ENCODE peak calls at places on chromosome 19, in seven cellular contexts. D, R, K, Y, W, U and H are unnamed samples. For H3K27me3, the result is how much of the 10 kb centered on the place peaks cover.

GRCh38 chr19:6663236-6664187 is 6.4 kb downstream of the TNFSF14 start:
- DNase-seq in D (no peak), R (peak), K (peak), U (no peak), W (no peak), Y (no peak), H (no peak)

GRCh38 chr19:32800757-32801156 is 68.8 kb downstream of the SLC7A9 start:
- DNase-seq in R (no peak), U (no peak), D (no peak), Y (no peak), K (no peak), W (no peak), H (no peak)

GRCh38 chr19:825897-826640 is 1.6 kb upstream of the AZU1 start:
- DNase-seq in D (no peak), W (no peak), K (no peak), Y (no peak), R (no peak), U (no peak), H (no peak)

GRCh38 chr19:33819875-33820781 is 23.5 kb downstream of the KCTD15 start:
- DNase-seq in D (peak), Y (peak), K (peak), W (peak), R (peak), U (no peak), H (peak)

GRCh38 chr19:29798783-29799182 is 13.0 kb upstream of the CCNE1 start:
- DNase-seq in D (no peak), Y (no peak), U (no peak), R (no peak), W (no peak), K (no peak), H (no peak)

GRCh38 chr19:43763473-43763939 is 8.7 kb upstream of the SMG9 start:
- DNase-seq in Y (no peak), U (no peak), K (no peak), D (no peak), R (no peak), W (no peak), H (no peak)

GRCh38 chr19:28523619-28524018 is 689.3 kb downstream of the UQCRFS1 start:
- DNase-seq in W (no peak), U (no peak), Y (no peak), R (no peak), K (no peak), D (no peak), H (no peak)

GRCh38 chr19:38469151-38469550 is 35.7 kb downstream of the RYR1 start:
- DNase-seq in Y (no peak), W (no peak), R (no peak), D (no peak), K (no peak), U (no peak), H (no peak)

GRCh38 chr19:35816262-35816661 is 3.6 kb upstream of the PRODH2 start:
- DNase-seq in K (no peak), Y (no peak), U (no peak), W (no peak), D (no peak), R (no peak), H (no peak)

GRCh38 chr19:56119585-56119978 is 1.5 kb downstream of the ZNF787 start:
- DNase-seq in Y (peak), K (no peak), U (no peak), D (no peak), R (peak), W (no peak), H (no peak)

GRCh38 chr19:5074418-5074817 is 105.5 kb downstream of the KDM4B start:
- DNase-seq in K (no peak), Y (no peak), W (no peak), U (no peak), R (no peak), D (no peak), H (no peak)

GRCh38 chr19:4089400-4089908 is 22.8 kb upstream of the ZBTB7A start:
- DNase-seq in U (no peak), Y (peak), R (no peak), D (no peak), W (no peak), K (peak), H (no peak)

GRCh38 chr19:39413269-39413902 is 917 bp downstream of the PLEKHG2 start:
- DNase-seq in R (no peak), Y (peak), U (no peak), D (no peak), K (no peak), W (no peak), H (no peak)

GRCh38 chr19:682678-683320 is 6.6 kb downstream of the FSTL3 start:
- DNase-seq in U (no peak), D (no peak), R (no peak), Y (no peak), K (no peak), W (no peak), H (no peak)

GRCh38 chr19:34088292-34088691 is 84.0 kb upstream of the LSM14A start:
- DNase-seq in R (no peak), K (no peak), Y (no peak), W (no peak), U (no peak), D (no peak), H (no peak)

GRCh38 chr19:52171321-52172169 is at the start of gene ZNF836:
- DNase-seq in W (no peak), K (peak), D (peak), Y (peak), R (peak), U (no peak), H (peak)

GRCh38 chr19:4911314-4911713 is 2.0 kb downstream of the UHRF1 start:
- DNase-seq in W (no peak), K (no peak), Y (no peak), D (no peak), U (no peak), R (no peak), H (no peak)

GRCh38 chr19:51687791-51688664 is 5.1 kb upstream of the SPACA6 start:
- DNase-seq in Y (peak), W (no peak), U (no peak), R (peak), K (no peak), D (peak), H (peak)

GRCh38 chr19:55092423-55093318 is 17.0 kb downstream of the EPS8L1 start:
- DNase-seq in R (no peak), K (no peak), D (no peak), U (no peak), Y (no peak), W (no peak), H (no peak)

GRCh38 chr19:21210037-21210621 is 68.3 kb downstream of the ZNF431 start:
- DNase-seq in W (no peak), R (no peak), U (no peak), Y (no peak), K (no peak), D (no peak), H (no peak)

GRCh38 chr19:46809534-46810272 is 21.3 kb upstream of the SLC1A5 start:
- DNase-seq in U (no peak), R (no peak), W (no peak), D (no peak), Y (no peak), K (no peak), H (no peak)

DNA sequence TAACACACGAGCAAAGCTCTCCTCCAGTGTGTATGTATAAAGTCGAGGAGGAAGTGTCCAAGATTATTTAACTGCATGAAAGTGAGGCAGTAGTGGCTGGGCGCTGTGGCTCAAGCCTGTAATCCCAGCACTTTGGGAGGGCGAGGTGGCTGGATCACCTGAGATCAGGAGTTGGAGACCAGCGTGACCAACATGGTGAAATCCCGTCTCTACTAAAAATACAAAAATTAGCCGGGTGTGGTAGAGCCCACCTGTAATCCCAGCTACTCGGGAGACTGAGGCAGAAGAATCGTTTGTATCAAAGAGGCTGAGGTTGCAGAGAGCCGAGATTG is 1.2 kb upstream of the ZNF20 start:
- DNase-seq in U (no peak), D (no peak), K (no peak), Y (no peak), W (no peak), R (no peak), H (no peak)
- TF ChIP-seq CTCF in U (no peak), D (no peak), K (peak), Y (no peak), W (no peak), R (no peak), H (no peak)

GRCh38 chr19:40776966-40777794 is 867 bp upstream of the RAB4B start:
- DNase-seq in K (peak), W (peak), D (peak), Y (peak), U (peak), R (peak), H (peak)

GRCh38 chr19:40774916-40775631 is at the start of gene MIA:
- DNase-seq in K (no peak), Y (no peak), D (no peak), R (peak), W (no peak), U (no peak), H (no peak)

GRCh38 chr19:40775632-40776022 is 306 bp downstream of the MIA start:
- DNase-seq in Y (no peak), R (peak), W (no peak), D (no peak), K (no peak), U (no peak), H (no peak)

GRCh38 chr19:40777795-40778044 is 327 bp upstream of the RAB4B start:
- DNase-seq in W (no peak), R (no peak), Y (no peak), K (no peak), U (no peak), D (no peak), H (no peak)

GRCh38 chr19:40776364-40776763 is 1.0 kb downstream of the MIA start:
- DNase-seq in U (no peak), Y (no peak), K (no peak), W (no peak), D (no peak), R (no peak), H (no peak)
- H3K4me3 ChIP-seq in U (no peak), Y (no peak), K (no peak), W (no peak), D (peak), R (no peak), H (no peak)

DNA sequence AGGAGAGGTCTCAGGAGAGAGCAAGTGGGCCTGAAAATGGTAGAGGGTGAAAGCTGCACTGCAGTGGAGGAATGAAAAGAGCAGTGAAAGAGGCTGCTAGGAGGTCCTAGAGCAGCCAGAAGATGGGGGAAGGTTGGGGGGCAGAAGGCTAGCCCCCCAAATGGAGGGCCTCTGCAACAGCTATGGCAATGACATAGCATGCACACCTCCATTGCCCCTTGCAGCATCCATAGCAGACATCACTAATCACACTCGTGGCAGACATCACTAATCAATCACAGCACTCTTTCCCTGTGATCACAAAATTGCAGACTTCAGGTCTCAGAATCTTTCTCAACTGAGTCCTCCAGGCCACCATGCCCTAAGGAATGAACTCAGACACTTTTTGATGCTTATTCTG is 21.9 kb downstream of the CCL25 start:
- DNase-seq in Y (no peak), W (no peak), R (no peak), D (no peak), U (no peak), K (no peak), H (no peak)
- H3K27me3 ChIP-seq in Y (under half), W (under half), R (under half), D (under half), U (under half), K (under half), H (under half)

DNA sequence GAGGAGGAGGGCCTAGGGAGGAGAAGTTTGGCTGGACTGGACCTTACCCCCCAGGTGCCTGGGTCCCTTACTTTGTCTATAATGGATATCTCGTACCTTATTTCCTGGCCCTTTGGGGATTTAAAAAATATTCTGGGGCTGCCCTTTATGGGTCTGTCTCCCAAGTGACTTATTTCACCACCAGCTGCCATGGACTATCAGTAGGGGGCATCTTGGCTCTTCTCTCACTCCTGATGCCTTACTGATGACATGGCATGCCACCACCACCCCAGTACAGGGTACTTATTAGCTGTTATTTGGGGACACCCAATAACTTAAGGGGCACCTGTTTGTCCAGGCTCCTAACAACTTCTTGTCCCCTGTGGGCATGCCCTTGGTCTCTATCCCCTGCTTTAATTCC is 38.0 kb downstream of the NFIX start:
- DNase-seq in R (no peak), D (no peak), Y (no peak), K (no peak), W (no peak), U (no peak), H (no peak)
- TF ChIP-seq CTCF in R (no peak), D (no peak), Y (no peak), K (no peak), W (peak), U (peak), H (peak)

GRCh38 chr19:48631254-48631653 is 5.9 kb downstream of the DBP start:
- DNase-seq in U (no peak), D (no peak), W (no peak), Y (no peak), K (no peak), R (no peak), H (no peak)
- H3K4me3 ChIP-seq in U (no peak), D (no peak), W (no peak), Y (no peak), K (no peak), R (no peak), H (no peak)

DNA sequence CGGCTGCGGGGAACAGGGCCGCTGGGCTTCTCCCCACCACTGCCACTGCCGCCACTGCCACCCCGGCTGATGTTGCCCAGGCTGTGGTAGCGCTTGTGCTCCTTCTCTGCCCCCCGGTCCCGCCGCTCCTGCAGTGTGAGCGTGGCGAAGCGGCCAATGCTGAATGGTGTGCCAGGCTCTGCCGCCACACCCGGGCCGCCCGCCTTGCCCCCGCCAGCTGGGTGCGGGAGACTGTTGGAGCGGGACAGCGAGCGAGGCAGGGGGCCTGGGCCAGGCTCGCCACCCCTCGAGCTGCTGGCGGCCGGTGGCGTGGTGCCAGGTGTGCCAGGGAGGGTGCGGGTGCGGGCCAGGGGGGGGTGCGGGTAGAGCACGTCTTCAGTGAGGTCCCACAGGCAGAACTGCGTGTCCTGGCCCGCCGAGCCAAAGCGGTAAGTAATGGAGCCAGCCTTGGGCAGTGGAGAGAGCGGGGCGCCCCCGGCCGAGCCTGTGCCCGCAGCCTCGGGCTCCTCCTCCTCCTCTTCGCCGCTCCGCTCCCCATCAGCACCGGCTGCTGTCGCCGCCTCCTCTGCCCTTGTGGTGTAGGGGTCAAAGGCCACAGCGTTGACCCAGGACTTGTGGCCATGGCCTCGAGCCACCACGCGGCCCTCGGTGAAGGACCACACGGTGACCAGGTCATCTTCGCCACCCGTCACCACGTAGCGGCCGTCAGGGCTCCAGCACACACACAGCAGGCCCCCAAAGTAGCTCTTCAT is 3.7 kb upstream of the DMPK start:
- DNase-seq in K (no peak), Y (no peak), D (no peak), W (no peak), R (no peak), U (no peak), H (no peak)
- H3K27me3 ChIP-seq in K (under half), Y (under half), D (under half), W (under half), R (under half), U (under half), H (under half)

DNA sequence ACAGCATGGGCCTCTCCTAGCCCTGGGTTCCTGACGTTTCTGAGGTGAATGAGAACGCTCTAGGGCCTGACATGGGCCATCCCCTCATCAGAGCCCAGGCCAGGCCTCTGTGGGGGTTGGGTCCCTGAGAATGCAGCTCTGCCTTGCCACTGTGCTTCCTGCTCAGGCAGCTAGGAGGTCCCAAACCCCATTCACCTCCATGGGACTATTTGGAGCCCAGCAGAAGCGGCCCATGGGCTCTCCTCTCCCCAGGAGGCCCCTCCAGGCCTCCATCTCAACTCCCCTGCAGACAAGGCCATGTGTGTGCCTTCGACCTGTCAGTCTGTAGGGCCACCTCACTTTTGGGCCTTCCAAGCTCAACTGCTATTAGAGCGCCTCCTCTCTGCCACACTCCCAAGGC is 36.9 kb downstream of the ELL start:
- DNase-seq in K (no peak), W (no peak), U (no peak), Y (no peak), R (no peak), D (no peak), H (no peak)
- TF ChIP-seq CTCF in K (no peak), W (no peak), U (no peak), Y (no peak), R (no peak), D (no peak), H (no peak)

DNA sequence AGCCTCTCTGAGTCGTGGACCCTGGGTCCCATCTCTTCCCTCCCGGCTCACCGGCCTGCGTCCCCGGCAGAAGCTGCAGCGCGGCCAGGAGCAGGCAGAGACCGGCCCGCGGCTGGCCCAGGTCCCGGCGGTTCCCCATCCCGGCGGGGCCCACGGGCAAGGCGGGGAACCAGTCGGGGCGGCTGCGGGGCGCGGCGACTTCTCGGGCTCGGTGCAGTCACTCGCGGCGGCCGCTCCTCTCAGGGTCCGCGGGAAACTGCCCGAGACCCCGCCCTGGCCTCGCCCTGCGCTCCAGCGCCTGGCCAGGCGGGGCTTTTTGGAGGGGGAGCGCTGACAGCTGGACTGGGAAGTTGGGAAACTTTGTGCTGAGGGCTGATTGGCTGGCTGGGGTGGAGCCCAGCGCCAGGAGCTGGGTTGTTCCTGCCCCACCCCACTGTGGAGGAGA is at the start of gene COL5A3:
- DNase-seq in U (no peak), K (no peak), R (peak), W (no peak), D (peak), Y (peak), H (no peak)
- H3K4me3 ChIP-seq in U (peak), K (no peak), R (peak), W (peak), D (peak), Y (no peak), H (no peak)

DNA sequence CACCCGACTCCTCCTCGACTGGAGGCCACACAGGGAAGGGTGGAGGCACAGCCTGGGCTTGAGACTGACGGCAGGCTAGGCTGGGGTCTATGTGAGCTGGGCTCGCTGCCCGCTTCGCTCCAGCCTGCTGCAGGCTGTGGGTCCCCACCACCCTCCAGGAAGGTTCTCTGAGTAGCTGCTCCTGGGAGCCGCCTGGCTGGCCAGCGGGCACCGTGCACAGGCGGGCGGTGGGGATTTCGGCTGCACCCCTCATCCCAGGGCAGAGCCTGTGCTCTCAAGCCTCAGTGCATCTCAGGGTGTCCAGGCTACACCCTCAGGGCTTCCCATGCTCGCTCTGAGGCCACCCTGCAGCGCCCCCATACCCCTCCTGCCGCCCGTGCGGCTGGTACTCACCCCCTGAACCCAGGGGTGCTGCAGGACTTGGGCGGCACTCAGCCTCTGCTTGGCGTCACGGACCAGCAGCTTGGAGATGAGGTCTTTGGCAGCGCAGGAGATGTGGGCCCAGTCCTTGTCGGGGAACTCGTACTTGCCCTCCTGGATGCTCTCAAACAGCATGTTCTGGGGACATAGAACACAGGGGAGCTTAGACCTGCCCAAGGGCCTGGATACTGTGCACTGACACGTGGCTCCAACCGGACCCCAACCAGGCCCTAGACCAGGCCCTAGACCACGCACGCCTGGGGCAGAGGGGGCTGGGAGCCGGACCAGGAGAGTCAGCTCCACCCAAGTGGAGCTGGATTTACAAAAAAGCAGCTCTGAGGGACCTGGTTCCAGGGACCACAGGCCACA is 10.2 kb downstream of the MKNK2 start:
- DNase-seq in R (no peak), W (no peak), Y (no peak), D (no peak), K (no peak), U (no peak), H (no peak)
- H3K27me3 ChIP-seq in R (under half), W (under half), Y (under half), D (under half), K (under half), U (under half), H (under half)

GRCh38 chr19:53947624-53948023 is 15.1 kb upstream of the CACNG8 start:
- DNase-seq in Y (no peak), D (no peak), W (no peak), K (no peak), U (no peak), R (no peak), H (no peak)
- TF ChIP-seq CTCF in Y (no peak), D (no peak), W (no peak), K (no peak), U (peak), R (no peak), H (no peak)